ENCODE peak calls at places on chromosome 16, in ten cellular contexts. A, R, X, S, Y, Z, P, B, I and O are unnamed samples.

GRCh38 chr16:23949630-23950290 is 114.0 kb downstream of the PRKCB start:
- DNase-seq in Z (no peak), B (peak), A (no peak), Y (no peak), X (no peak), S (no peak), I (peak), R (peak), P (peak), O (peak)

GRCh38 chr16:81612351-81613170 is 166.5 kb upstream of the PLCG2 start:
- DNase-seq in P (no peak), A (no peak), B (peak), X (peak), S (no peak), Z (no peak), I (no peak), Y (no peak), R (no peak), O (no peak)

GRCh38 chr16:57447142-57447962 is at the start of the genes CIAPIN1 and COQ9:
- DNase-seq in A (peak), B (peak), I (peak), R (peak), X (peak), P (peak), Y (peak), Z (peak), S (peak), O (peak)

GRCh38 chr16:4051591-4051990 is 64.7 kb downstream of the ADCY9 start:
- DNase-seq in Y (no peak), X (no peak), R (no peak), B (no peak), P (no peak), I (no peak), S (no peak), Z (no peak), A (no peak), O (no peak)

GRCh38 chr16:9469512-9469911 is 378.1 kb downstream of the HAPSTR1 start:
- DNase-seq in Y (no peak), S (no peak), R (no peak), Z (no peak), X (no peak), I (no peak), A (no peak), B (no peak), P (no peak), O (peak)

GRCh38 chr16:86112178-86112577 is 213.2 kb downstream of the IRF8 start:
- DNase-seq in X (no peak), R (no peak), P (no peak), A (no peak), Y (no peak), S (no peak), Z (no peak), I (no peak), B (no peak), O (no peak)

GRCh38 chr16:88326611-88327485 is 55.9 kb upstream of the ZNF469 start:
- DNase-seq in A (no peak), B (no peak), P (no peak), Y (no peak), Z (no peak), I (no peak), R (no peak), X (no peak), S (no peak), O (no peak)

GRCh38 chr16:278863-279366 is 1.5 kb upstream of the ARHGDIG start:
- DNase-seq in X (no peak), Z (no peak), Y (no peak), B (no peak), I (peak), R (peak), A (no peak), S (no peak), P (no peak), O (peak)

GRCh38 chr16:35011-35775 is 18.2 kb downstream of the POLR3K start:
- DNase-seq in Z (no peak), R (peak), X (no peak), I (peak), A (no peak), Y (no peak), S (no peak), B (peak), P (no peak), O (peak)

GRCh38 chr16:17076121-17076757 is 394.5 kb downstream of the XYLT1 start:
- DNase-seq in Y (no peak), Z (no peak), P (no peak), I (no peak), X (no peak), R (no peak), A (no peak), B (no peak), S (no peak), O (no peak)

GRCh38 chr16:28130099-28131088 is 66.9 kb upstream of the GSG1L start:
- DNase-seq in A (peak), I (no peak), Y (no peak), Z (peak), P (no peak), X (no peak), B (no peak), S (no peak), R (no peak), O (no peak)

GRCh38 chr16:53840472-53840871 is 136.5 kb downstream of the FTO start:
- DNase-seq in Z (no peak), Y (no peak), R (peak), S (no peak), A (no peak), X (no peak), P (no peak), I (peak), B (no peak), O (no peak)

GRCh38 chr16:87003414-87003755 is 313.8 kb downstream of the C16orf95 start:
- DNase-seq in P (no peak), B (no peak), X (no peak), Z (no peak), A (no peak), Y (peak), I (no peak), R (no peak), S (no peak), O (no peak)

GRCh38 chr16:64362193-64362592 is 759.7 kb downstream of the CDH11 start:
- DNase-seq in R (no peak), P (no peak), S (no peak), I (no peak), Z (no peak), A (no peak), X (no peak), B (no peak), Y (no peak), O (no peak)

GRCh38 chr16:89707695-89708094 is 6.2 kb upstream of the SPATA2L start:
- DNase-seq in I (no peak), B (no peak), Z (no peak), R (peak), P (no peak), X (no peak), Y (no peak), A (no peak), S (no peak), O (no peak)

GRCh38 chr16:17572145-17572544 is 101.4 kb upstream of the XYLT1 start:
- DNase-seq in S (no peak), I (no peak), X (no peak), P (no peak), B (no peak), Z (no peak), R (no peak), Y (no peak), A (no peak), O (no peak)

GRCh38 chr16:22262460-22262859 is 34.7 kb upstream of the POLR3E start:
- DNase-seq in X (no peak), S (no peak), B (no peak), P (no peak), I (no peak), A (no peak), Y (no peak), Z (no peak), R (no peak), O (no peak)

GRCh38 chr16:67235816-67236547 is 9.1 kb downstream of the TMEM208 start:
- DNase-seq in P (peak), Z (no peak), Y (peak), R (peak), I (no peak), A (no peak), X (no peak), B (no peak), S (no peak), O (no peak)

GRCh38 chr16:83835972-83836566 is 28.3 kb downstream of the HSBP1 start:
- DNase-seq in X (no peak), I (no peak), A (no peak), S (no peak), R (peak), Z (peak), B (no peak), P (no peak), Y (no peak), O (peak)

GRCh38 chr16:85327731-85328664 is 215.7 kb upstream of the CIBAR2 start:
- DNase-seq in B (no peak), X (peak), A (no peak), I (no peak), R (peak), S (no peak), Y (peak), Z (no peak), P (no peak), O (no peak)

GRCh38 chr16:27315333-27316037 is 1.7 kb downstream of the IL4R start:
- DNase-seq in X (no peak), S (peak), P (peak), A (no peak), B (peak), Z (no peak), R (peak), I (peak), Y (peak), O (peak)

GRCh38 chr16:66382171-66382965 is 15.9 kb downstream of the CDH5 start:
- DNase-seq in B (no peak), Z (peak), I (no peak), S (no peak), A (peak), P (no peak), X (no peak), R (no peak), Y (peak), O (no peak)

GRCh38 chr16:28189237-28189636 is 22.5 kb downstream of the XPO6 start:
- DNase-seq in P (no peak), Y (no peak), Z (no peak), S (no peak), X (no peak), A (no peak), B (no peak), R (no peak), I (no peak), O (no peak)

GRCh38 chr16:89308391-89309333 is 91.2 kb downstream of the ZNF778 start:
- DNase-seq in I (peak), R (no peak), P (no peak), Z (no peak), Y (peak), S (no peak), A (no peak), X (no peak), B (no peak), O (no peak)

GRCh38 chr16:59754854-59755253 is 1020.7 kb upstream of the GOT2 start:
- DNase-seq in S (no peak), Z (no peak), A (no peak), P (no peak), R (no peak), Y (no peak), X (no peak), B (no peak), I (no peak), O (no peak)